ENCODE peak calls at places on chromosomes 6 and 20, in four cellular contexts. R, T, Z and Q are unnamed samples.

GRCh38 chr20:6081236-6081635 is 27.4 kb upstream of the LRRN4 start:
- DNase-seq in R (no peak), T (no peak), Z (no peak), Q (peak)

GRCh38 chr6:4813055-4813454 is 36.9 kb downstream of the CDYL start:
- DNase-seq in R (no peak), T (no peak), Z (no peak), Q (no peak)

GRCh38 chr20:32327087-32327681 is 30.9 kb upstream of the ASXL1 start:
- DNase-seq in R (peak), T (no peak), Z (no peak), Q (peak)

GRCh38 chr6:31659649-31660223 is 842 bp downstream of the C6orf47 start:
- DNase-seq in R (no peak), T (no peak), Z (no peak), Q (peak)

GRCh38 chr6:41711323-41712038 is 23.9 kb downstream of the TFEB start:
- DNase-seq in R (no peak), T (no peak), Z (no peak), Q (no peak)

GRCh38 chr6:151847064-151847463 is 39.6 kb downstream of the ESR1 start:
- DNase-seq in R (no peak), T (no peak), Z (no peak), Q (peak)

GRCh38 chr20:47453167-47453782 is 48.4 kb upstream of the NCOA3 start:
- DNase-seq in R (no peak), T (peak), Z (peak), Q (peak)

GRCh38 chr20:30610044-30610693 is 647.3 kb upstream of the DEFB115 start:
- DNase-seq in R (no peak), T (no peak), Z (no peak), Q (no peak)

GRCh38 chr20:62359491-62360121 is 7.5 kb downstream of the LAMA5 start:
- DNase-seq in R (no peak), T (no peak), Z (no peak), Q (no peak)

GRCh38 chr6:113137411-113137810 is 719.7 kb upstream of the MARCKS start:
- DNase-seq in R (no peak), T (no peak), Z (no peak), Q (no peak)

GRCh38 chr6:164034602-164035140 is 620.2 kb downstream of the QKI start:
- DNase-seq in R (no peak), T (no peak), Z (no peak), Q (no peak)

GRCh38 chr6:33439956-33440648 is 14.3 kb upstream of the ZBTB9 start:
- DNase-seq in R (peak), T (no peak), Z (no peak), Q (peak)

GRCh38 chr6:85458184-85458583 is 8.3 kb downstream of the NT5E start:
- DNase-seq in R (no peak), T (no peak), Z (no peak), Q (no peak)

GRCh38 chr6:122799916-122800701 is 11.1 kb downstream of the SMPDL3A start:
- DNase-seq in R (no peak), T (no peak), Z (no peak), Q (peak)

GRCh38 chr6:166008441-166009369 is 158.9 kb downstream of the TBXT start:
- DNase-seq in R (no peak), T (no peak), Z (peak), Q (peak)

GRCh38 chr6:151676460-151676807 is 131.0 kb upstream of the ESR1 start:
- DNase-seq in R (no peak), T (no peak), Z (no peak), Q (no peak)

GRCh38 chr6:28542440-28543293 is 17.0 kb downstream of the GPX5 start:
- DNase-seq in R (peak), T (peak), Z (peak), Q (peak)

GRCh38 chr6:117018771-117019170 is 141.7 kb downstream of the RFX6 start:
- DNase-seq in R (no peak), T (no peak), Z (no peak), Q (no peak)

GRCh38 chr6:167403427-167403826 is 78.5 kb downstream of the TTLL2 start:
- DNase-seq in R (no peak), T (no peak), Z (no peak), Q (no peak)

GRCh38 chr6:139944976-139945375 is 570.5 kb upstream of the CITED2 start:
- DNase-seq in R (no peak), T (no peak), Z (no peak), Q (no peak)

GRCh38 chr6:111154981-111155380 is 67.7 kb downstream of the SLC16A10 start:
- DNase-seq in R (no peak), T (no peak), Z (no peak), Q (no peak)

GRCh38 chr6:104201557-104201956 is 658.2 kb downstream of the HACE1 start:
- DNase-seq in R (no peak), T (no peak), Z (no peak), Q (no peak)

GRCh38 chr20:33209789-33210188 is 7.4 kb upstream of the BPIFA3 start:
- DNase-seq in R (peak), T (no peak), Z (peak), Q (peak)

GRCh38 chr6:37985355-37985754 is 165.8 kb downstream of the ZFAND3 start:
- DNase-seq in R (no peak), T (no peak), Z (no peak), Q (no peak)

GRCh38 chr20:53875452-53875851 is 194.9 kb downstream of the BCAS1 start:
- DNase-seq in R (peak), T (no peak), Z (no peak), Q (no peak)

GRCh38 chr6:52160468-52161104 is 25.6 kb upstream of the IL17A start:
- DNase-seq in R (no peak), T (no peak), Z (no peak), Q (no peak)

GRCh38 chr20:35120012-35120701 is 27.0 kb downstream of the EDEM2 start:
- DNase-seq in R (peak), T (no peak), Z (no peak), Q (peak)

GRCh38 chr6:34679552-34680255 is 16.9 kb downstream of the ILRUN start:
- DNase-seq in R (no peak), T (no peak), Z (no peak), Q (peak)

GRCh38 chr6:3458706-3459421 is 2.0 kb upstream of the SLC22A23 start:
- DNase-seq in R (no peak), T (no peak), Z (no peak), Q (no peak)

GRCh38 chr6:3456794-3457709 is at the start of gene SLC22A23:
- DNase-seq in R (peak), T (no peak), Z (peak), Q (no peak)

GRCh38 chr6:3456395-3456767 is 469 bp downstream of the SLC22A23 start:
- DNase-seq in R (peak), T (no peak), Z (no peak), Q (no peak)

GRCh38 chr6:3455490-3456394 is 1.1 kb downstream of the SLC22A23 start:
- DNase-seq in R (peak), T (no peak), Z (no peak), Q (no peak)

DNA sequence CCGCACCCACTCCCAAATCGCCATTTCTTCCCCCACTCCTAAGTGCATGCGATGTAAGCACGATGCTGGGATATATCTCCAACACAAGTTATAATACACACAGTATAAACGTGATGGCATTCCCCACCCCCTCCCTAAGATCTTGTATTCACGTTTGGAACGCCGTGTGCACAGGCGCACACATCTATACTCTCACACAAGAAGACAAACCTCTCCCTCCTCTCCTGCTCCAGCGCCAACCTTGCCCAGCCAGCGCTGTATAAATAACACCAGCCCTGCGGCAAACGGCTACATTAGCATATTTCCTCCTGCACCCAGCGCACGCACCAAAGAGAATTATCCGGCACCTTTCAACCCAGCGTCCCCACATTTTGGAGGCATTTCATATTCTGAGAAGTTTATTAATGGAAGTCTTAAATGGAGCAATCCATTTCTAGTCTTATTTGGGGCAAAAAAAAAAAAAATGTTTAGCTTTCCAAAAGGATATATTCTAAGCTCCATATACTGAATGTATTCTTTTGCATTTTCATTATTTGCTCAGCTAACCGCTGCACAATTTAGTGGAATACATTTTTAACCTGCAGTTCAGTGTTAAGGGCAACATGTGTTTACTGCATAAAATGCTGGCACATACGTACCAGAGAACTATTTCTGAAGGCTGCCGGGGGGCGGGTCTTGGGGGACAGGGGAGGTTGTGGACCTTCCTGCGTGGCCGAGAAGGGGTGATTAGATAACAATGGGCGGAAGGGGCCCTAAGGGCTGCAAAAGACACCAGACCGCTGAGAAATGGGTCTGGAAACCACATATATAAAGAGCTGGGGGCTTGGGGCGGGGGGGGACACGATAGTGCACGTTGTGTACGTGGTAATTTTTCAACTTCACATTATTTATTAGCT is 1.1 kb upstream of the SLC22A23 start:
- DNase-seq in R (peak), T (no peak), Z (no peak), Q (no peak)
- TF ChIP-seq RAD21 in R (no peak), T (no peak), Z (no peak), Q (no peak)

GRCh38 chr6:11700118-11700718 is 78.4 kb downstream of the ADTRP start:
- DNase-seq in R (peak), T (no peak), Z (peak), Q (peak)
- TF ChIP-seq ELK1 in R (no peak), T (no peak), Z (no peak), Q (no peak)

DNA sequence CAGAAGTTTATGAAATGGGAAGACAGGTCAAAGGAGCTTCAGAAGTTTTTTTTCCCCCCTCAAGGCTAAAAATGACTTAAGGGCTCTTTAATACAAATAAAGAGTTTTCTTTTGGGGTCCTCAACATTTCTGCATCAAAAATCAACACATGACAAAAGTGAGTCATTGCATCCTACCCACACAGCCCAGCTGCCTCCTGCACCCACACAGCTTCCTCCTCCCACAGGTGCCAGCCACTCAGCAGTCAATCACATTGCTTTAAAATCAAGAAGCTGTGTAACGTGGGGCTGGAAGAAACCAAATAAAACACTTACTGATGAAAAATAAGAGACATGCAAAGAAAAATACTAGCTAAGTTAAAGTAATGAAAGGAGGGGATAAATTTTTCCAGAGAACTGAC is 68.5 kb downstream of the MAP3K5 start:
- DNase-seq in R (no peak), T (peak), Z (no peak), Q (no peak)
- TF ChIP-seq RAD21 in R (no peak), T (no peak), Z (no peak), Q (no peak)

GRCh38 chr6:157684620-157685299 is 138.3 kb upstream of the SNX9 start:
- DNase-seq in R (no peak), T (no peak), Z (no peak), Q (no peak)
- TF ChIP-seq ELK1 in R (no peak), T (no peak), Z (no peak), Q (no peak)